ENCODE peak calls at places on chromosomes 11 and 22, in six cellular contexts. One of them, this sample, is unnamed.

GRCh38 chr22:35835998-35836691 is 118.5 kb downstream of the APOL5 start:
- DNase-seq in transverse colon: peak; percentile 38
- DNase-seq in HCT116: peak; percentile 68
- DNase-seq in IMR-90: peak; percentile 86
- DNase-seq in tibial nerve: peak; percentile 20
- DNase-seq in ovary: peak; percentile 50
- DNase-seq in this sample: peak; percentile 62

GRCh38 chr11:2579315-2580060 is 120.3 kb downstream of the KCNQ1OT1 start:
- DNase-seq in transverse colon: no peak
- DNase-seq in HCT116: no peak
- DNase-seq in IMR-90: no peak
- DNase-seq in tibial nerve: no peak
- DNase-seq in ovary: peak; percentile 38
- DNase-seq in this sample: peak; percentile 0

GRCh38 chr11:60633645-60634044 is 65.8 kb upstream of the MS4A8 start:
- DNase-seq in transverse colon: no peak
- DNase-seq in HCT116: no peak
- DNase-seq in IMR-90: no peak
- DNase-seq in tibial nerve: no peak
- DNase-seq in ovary: no peak
- DNase-seq in this sample: no peak

GRCh38 chr22:45295492-45295891 is 10.7 kb downstream of the UPK3A start:
- DNase-seq in transverse colon: no peak
- DNase-seq in HCT116: no peak
- DNase-seq in IMR-90: no peak
- DNase-seq in tibial nerve: no peak
- DNase-seq in ovary: no peak
- DNase-seq in this sample: no peak

GRCh38 chr11:44709966-44710365 is 16.8 kb upstream of the TSPAN18 start:
- DNase-seq in transverse colon: no peak
- DNase-seq in HCT116: no peak
- DNase-seq in IMR-90: peak; percentile 27
- DNase-seq in tibial nerve: no peak
- DNase-seq in ovary: no peak
- DNase-seq in this sample: no peak

GRCh38 chr22:22168190-22168940 is 76.2 kb upstream of the VPREB1 start:
- DNase-seq in transverse colon: peak; percentile 26
- DNase-seq in HCT116: peak; percentile 88
- DNase-seq in IMR-90: peak; percentile 61
- DNase-seq in tibial nerve: no peak
- DNase-seq in ovary: no peak
- DNase-seq in this sample: no peak

GRCh38 chr22:43789452-43789851 is 22.7 kb downstream of the EFCAB6 start:
- DNase-seq in transverse colon: peak; percentile 29
- DNase-seq in HCT116: no peak
- DNase-seq in IMR-90: peak; percentile 99
- DNase-seq in tibial nerve: no peak
- DNase-seq in ovary: peak; percentile 71
- DNase-seq in this sample: peak; percentile 2

GRCh38 chr11:47565340-47566165 is at the start of gene PTPMT1:
- DNase-seq in transverse colon: peak; percentile 81
- DNase-seq in HCT116: peak; percentile 40
- DNase-seq in IMR-90: peak; percentile 61
- DNase-seq in tibial nerve: peak; percentile 31
- DNase-seq in ovary: peak; percentile 81
- DNase-seq in this sample: peak; percentile 77

GRCh38 chr11:126585388-126586302 is 230.2 kb downstream of the ST3GAL4 start:
- DNase-seq in transverse colon: peak; percentile 22
- DNase-seq in HCT116: no peak
- DNase-seq in IMR-90: peak; percentile 96
- DNase-seq in tibial nerve: peak; percentile 82
- DNase-seq in ovary: peak; percentile 74
- DNase-seq in this sample: peak; percentile 61

GRCh38 chr22:19960491-19961200 is 19.0 kb upstream of the TXNRD2 start:
- DNase-seq in transverse colon: no peak
- DNase-seq in HCT116: no peak
- DNase-seq in IMR-90: no peak
- DNase-seq in tibial nerve: no peak
- DNase-seq in ovary: no peak
- DNase-seq in this sample: no peak

GRCh38 chr22:19959587-19960490 is 18.2 kb upstream of the TXNRD2 start:
- DNase-seq in transverse colon: no peak
- DNase-seq in HCT116: no peak
- DNase-seq in IMR-90: no peak
- DNase-seq in tibial nerve: no peak
- DNase-seq in ovary: no peak
- DNase-seq in this sample: no peak

GRCh38 chr22:19958083-19959042 is 16.7 kb upstream of the TXNRD2 start:
- DNase-seq in transverse colon: no peak
- DNase-seq in HCT116: no peak
- DNase-seq in IMR-90: peak; percentile 73
- DNase-seq in tibial nerve: peak; percentile 33
- DNase-seq in ovary: no peak
- DNase-seq in this sample: peak; percentile 79

GRCh38 chr22:19957445-19957844 is 15.8 kb upstream of the TXNRD2 start:
- DNase-seq in transverse colon: no peak
- DNase-seq in HCT116: no peak
- DNase-seq in IMR-90: no peak
- DNase-seq in tibial nerve: no peak
- DNase-seq in ovary: peak; percentile 40
- DNase-seq in this sample: no peak

GRCh38 chr22:19959043-19959586 is 17.5 kb upstream of the TXNRD2 start:
- DNase-seq in transverse colon: peak; percentile 78
- DNase-seq in HCT116: peak; percentile 65
- DNase-seq in IMR-90: peak; percentile 39
- DNase-seq in tibial nerve: peak; percentile 59
- DNase-seq in ovary: peak; percentile 91
- DNase-seq in this sample: peak; percentile 96
- TF ChIP-seq POLR2A in transverse colon: no peak
- TF ChIP-seq POLR2A in HCT116: no peak
- TF ChIP-seq POLR2A in IMR-90: no peak
- TF ChIP-seq POLR2A in tibial nerve: no peak
- TF ChIP-seq POLR2A in ovary: no peak
- TF ChIP-seq POLR2A in this sample: peak; percentile 78

DNA sequence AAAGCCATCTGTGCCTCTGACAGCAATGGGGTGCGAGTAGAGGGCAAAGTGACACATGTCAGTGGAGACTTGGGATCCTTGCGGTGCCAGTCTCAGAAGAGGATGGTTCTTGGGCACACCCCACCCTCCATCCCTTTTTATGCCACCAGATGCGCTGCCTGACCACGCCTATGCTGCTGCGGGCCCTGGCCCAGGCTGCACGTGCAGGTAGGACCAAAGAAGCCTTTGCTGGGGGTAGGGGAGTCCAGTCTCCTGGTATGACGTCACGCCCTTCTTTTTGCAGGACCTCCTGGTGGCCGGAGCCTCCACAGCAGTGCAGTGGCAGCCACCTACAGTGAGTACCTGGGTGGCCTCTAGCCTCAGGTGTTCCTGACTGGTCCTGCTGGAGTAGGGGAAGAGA is 1.5 kb downstream of the NDUFS8 start:
- DNase-seq in transverse colon: no peak
- DNase-seq in HCT116: no peak
- DNase-seq in IMR-90: no peak
- DNase-seq in tibial nerve: no peak
- DNase-seq in ovary: no peak
- DNase-seq in this sample: no peak
- H3K4me3 ChIP-seq in transverse colon: no peak overlapping the region
- H3K4me3 ChIP-seq in HCT116: peak overlapping the region; percentile 97
- H3K4me3 ChIP-seq in IMR-90: no peak overlapping the region
- H3K4me3 ChIP-seq in tibial nerve: no peak overlapping the region
- H3K4me3 ChIP-seq in ovary: no peak overlapping the region
- H3K4me3 ChIP-seq in this sample: no peak overlapping the region

GRCh38 chr11:119727523-119728081 is 1.4 kb downstream of the NECTIN1 start:
- DNase-seq in transverse colon: peak; percentile 72
- DNase-seq in HCT116: no peak
- DNase-seq in IMR-90: no peak
- DNase-seq in tibial nerve: no peak
- DNase-seq in ovary: peak; percentile 49
- DNase-seq in this sample: peak; percentile 9
- H3K27ac ChIP-seq in transverse colon: peak overlapping the region; percentile 91
- H3K27ac ChIP-seq in HCT116: peak overlapping the region; percentile 85
- H3K27ac ChIP-seq in IMR-90: no peak overlapping the region
- H3K27ac ChIP-seq in tibial nerve: peak overlapping the region; percentile 91
- H3K27ac ChIP-seq in ovary: no peak overlapping the region
- H3K27ac ChIP-seq in this sample: no peak overlapping the region

DNA sequence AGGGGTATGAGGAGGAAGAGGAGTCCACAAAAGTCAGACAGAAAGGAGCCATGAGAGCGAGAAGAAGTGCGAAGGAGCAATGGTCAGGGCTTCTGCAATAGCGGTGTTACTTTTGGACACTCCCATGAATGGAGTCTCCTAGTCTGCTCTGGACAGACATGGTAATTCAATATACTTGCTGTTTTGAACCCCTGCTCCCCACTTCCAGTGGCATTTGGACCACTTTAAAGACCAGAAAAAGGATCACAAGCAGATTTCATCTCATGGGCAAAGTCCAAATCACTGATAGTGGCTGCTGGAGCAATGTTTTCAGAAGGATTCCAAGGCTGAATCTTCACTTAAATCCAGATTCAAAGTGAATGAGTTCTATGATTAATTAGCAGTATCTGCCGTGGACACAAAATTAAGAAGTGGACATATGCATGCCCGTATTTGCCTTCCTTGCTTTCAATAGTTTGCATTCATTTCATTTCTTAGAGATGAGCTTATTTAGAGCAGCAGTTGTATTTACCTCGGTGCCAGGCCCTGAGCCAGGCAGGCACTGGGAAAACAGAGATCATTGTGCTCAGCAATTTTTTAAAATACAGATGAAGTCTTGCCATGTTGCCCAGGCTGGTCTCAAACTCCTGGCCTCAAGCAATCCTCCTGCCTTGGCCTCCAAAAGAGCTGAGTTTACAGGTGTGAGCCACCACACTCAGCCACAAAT is 72.0 kb downstream of the SLC1A2 start:
- DNase-seq in transverse colon: no peak
- DNase-seq in HCT116: no peak
- DNase-seq in IMR-90: no peak
- DNase-seq in tibial nerve: no peak
- DNase-seq in ovary: no peak
- DNase-seq in this sample: no peak
- TF ChIP-seq POLR2A in transverse colon: no peak
- TF ChIP-seq POLR2A in HCT116: no peak
- TF ChIP-seq POLR2A in IMR-90: no peak
- TF ChIP-seq POLR2A in tibial nerve: no peak
- TF ChIP-seq POLR2A in ovary: no peak
- TF ChIP-seq POLR2A in this sample: no peak

GRCh38 chr22:24329453-24329852 is 58.8 kb downstream of the SPECC1L start:
- DNase-seq in transverse colon: no peak
- DNase-seq in HCT116: no peak
- DNase-seq in IMR-90: no peak
- DNase-seq in tibial nerve: no peak
- DNase-seq in ovary: no peak
- DNase-seq in this sample: no peak

GRCh38 chr22:24333301-24333700 is 62.7 kb downstream of the SPECC1L start:
- DNase-seq in transverse colon: no peak
- DNase-seq in HCT116: peak; percentile 33
- DNase-seq in IMR-90: peak; percentile 90
- DNase-seq in tibial nerve: no peak
- DNase-seq in ovary: no peak
- DNase-seq in this sample: no peak

GRCh38 chr22:24335529-24335928 is 64.9 kb downstream of the SPECC1L start:
- DNase-seq in transverse colon: no peak
- DNase-seq in HCT116: no peak
- DNase-seq in IMR-90: no peak
- DNase-seq in tibial nerve: no peak
- DNase-seq in ovary: no peak
- DNase-seq in this sample: no peak

GRCh38 chr22:24330636-24331035 is 60.0 kb downstream of the SPECC1L start:
- DNase-seq in transverse colon: no peak
- DNase-seq in HCT116: no peak
- DNase-seq in IMR-90: no peak
- DNase-seq in tibial nerve: peak; percentile 10
- DNase-seq in ovary: no peak
- DNase-seq in this sample: no peak

DNA sequence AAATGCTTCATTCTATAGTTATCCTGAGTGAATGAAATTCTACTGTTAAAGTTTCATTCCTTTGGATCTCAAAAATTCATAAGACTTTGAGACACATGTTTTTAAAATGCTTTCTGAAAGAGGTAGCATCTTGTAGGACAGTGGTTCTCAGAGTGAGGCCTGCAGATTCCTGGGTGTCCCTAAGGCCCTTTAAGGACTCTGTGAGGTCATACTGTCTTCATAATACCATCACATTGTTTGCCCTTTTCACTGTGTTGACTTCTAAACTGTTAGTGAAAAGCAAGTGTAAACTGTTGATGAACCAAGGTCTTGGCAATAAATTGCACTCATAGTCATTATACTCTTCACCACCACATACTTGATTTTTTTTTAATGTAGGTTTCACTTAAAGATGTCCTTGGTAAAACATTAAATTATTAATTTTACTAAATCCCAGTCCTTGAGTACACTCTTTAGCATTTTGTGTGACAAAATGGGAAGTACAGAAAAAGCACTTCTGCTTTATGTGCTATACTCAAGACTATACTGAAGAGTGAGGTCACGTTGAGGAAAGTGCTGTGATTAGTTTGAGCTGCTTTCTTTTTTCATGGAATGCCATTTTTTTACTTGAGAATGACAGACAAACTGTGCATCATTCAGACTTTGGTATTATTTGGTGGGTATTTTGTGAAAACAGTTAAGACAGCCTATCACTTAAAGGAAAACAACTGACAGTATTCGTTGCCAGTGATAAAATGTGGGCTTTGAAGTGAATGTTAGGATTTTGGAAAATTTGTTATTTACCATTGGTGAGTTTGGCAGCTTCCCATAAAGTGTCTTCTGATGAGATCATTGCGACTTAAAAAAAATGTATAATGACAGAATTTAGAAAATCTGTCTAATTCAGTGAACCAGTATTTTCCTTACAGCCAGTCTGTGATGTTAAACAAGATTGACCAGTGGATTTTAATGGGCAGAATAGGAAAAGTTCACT is 61.1 kb downstream of the SPECC1L start:
- DNase-seq in transverse colon: no peak
- DNase-seq in HCT116: no peak
- DNase-seq in IMR-90: peak; percentile 44
- DNase-seq in tibial nerve: no peak
- DNase-seq in ovary: no peak
- DNase-seq in this sample: no peak
- H3K4me3 ChIP-seq in transverse colon: no peak overlapping the region
- H3K4me3 ChIP-seq in HCT116: no peak overlapping the region
- H3K4me3 ChIP-seq in IMR-90: no peak overlapping the region
- H3K4me3 ChIP-seq in tibial nerve: no peak overlapping the region
- H3K4me3 ChIP-seq in ovary: no peak overlapping the region
- H3K4me3 ChIP-seq in this sample: no peak overlapping the region